ENCODE peak calls at places on chromosome 14, in eight cellular contexts. N is endothelial cell, R is dorsolateral prefrontal cortex, A is choroid plexus epithelial cell, P is RWPE1, U is AG10803, C is adrenal gland, H is mammary epithelial cell. G is an unnamed sample.

GRCh38 chr14:51261151-51261550 is 21.1 kb downstream of the TMX1 start:
- DNase-seq in N (no peak), R (no peak), A (peak; percentile 14), P (no peak), U (no peak), C (no peak), H (no peak), G (no peak)

GRCh38 chr14:94710731-94711130 is 59.2 kb downstream of the GSC start:
- DNase-seq in N (no peak), R (no peak), A (no peak), P (no peak), U (no peak), C (no peak), H (no peak), G (no peak)

GRCh38 chr14:30958555-30959407 is 66.7 kb upstream of the AP4S1 start:
- DNase-seq in N (no peak), R (no peak), A (no peak), P (no peak), U (no peak), C (no peak), H (no peak), G (no peak)

GRCh38 chr14:92040431-92041040 is 677 bp upstream of the TRIP11 start:
- DNase-seq in N (peak; percentile 14), R (peak; percentile 32), A (peak; percentile 39), P (peak; percentile 39), U (peak; percentile 23), C (no peak), H (peak; percentile 54), G (no peak)

GRCh38 chr14:59425322-59425945 is 39.7 kb downstream of the GPR135 start:
- DNase-seq in N (no peak), R (no peak), A (peak; percentile 68), P (no peak), U (peak; percentile 65), C (no peak), H (no peak), G (no peak)

GRCh38 chr14:104795468-104795780 is at the start of gene AKT1:
- DNase-seq in N (no peak), R (no peak), A (no peak), P (no peak), U (no peak), C (no peak), H (no peak), G (no peak)

GRCh38 chr14:51310453-51311074 is 70.5 kb downstream of the TMX1 start:
- DNase-seq in N (no peak), R (peak; percentile 24), A (peak; percentile 24), P (no peak), U (peak; percentile 88), C (no peak), H (no peak), G (no peak)

GRCh38 chr14:64714432-64715025 is 10.3 kb downstream of the PLEKHG3 start:
- DNase-seq in N (no peak), R (no peak), A (no peak), P (no peak), U (no peak), C (no peak), H (no peak), G (no peak)

GRCh38 chr14:80636071-80636470 is 305.5 kb downstream of the CEP128 start:
- DNase-seq in N (no peak), R (no peak), A (peak; percentile 46), P (no peak), U (peak; percentile 18), C (no peak), H (no peak), G (no peak)
- TF ChIP-seq CTCF in N (peak; percentile 65), R (no peak), A (peak; percentile 42), P (no peak), U (peak; percentile 34), C (no peak), H (peak; percentile 33), G (peak; percentile 40)

DNA sequence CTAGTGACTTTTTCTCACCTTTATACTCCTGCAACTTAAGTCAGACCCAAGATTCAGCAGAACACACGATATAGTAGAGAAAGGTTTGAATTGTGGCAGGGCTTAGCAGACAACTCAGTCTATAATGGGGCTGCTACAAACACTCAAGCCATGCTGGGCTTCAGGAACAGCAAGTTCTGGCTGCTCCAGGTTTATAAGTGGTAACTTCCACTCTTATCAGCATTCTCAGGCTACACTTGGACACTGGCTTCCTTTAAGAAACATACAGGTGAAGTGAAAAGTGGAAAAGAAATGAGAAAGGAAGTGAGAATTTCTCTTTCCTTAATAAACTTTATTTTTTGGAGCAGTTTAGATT is 21.7 kb downstream of the PLEKHD1 start:
- DNase-seq in N (no peak), R (no peak), A (no peak), P (no peak), U (no peak), C (no peak), H (no peak), G (no peak)
- TF ChIP-seq CTCF in N (no peak), R (no peak), A (no peak), P (no peak), U (no peak), C (no peak), H (no peak), G (no peak)

GRCh38 chr14:78790262-78790661 is 620.1 kb downstream of the NRXN3 start:
- DNase-seq in N (peak; percentile 16), R (no peak), A (peak; percentile 4), P (no peak), U (no peak), C (no peak), H (no peak), G (no peak)
- TF ChIP-seq CTCF in N (peak; percentile 55), R (no peak), A (peak; percentile 24), P (no peak), U (no peak), C (no peak), H (no peak), G (peak; percentile 45)

GRCh38 chr14:101288436-101289229 is 272.7 kb upstream of the DIO3 start:
- DNase-seq in N (no peak), R (no peak), A (peak; percentile 0), P (no peak), U (peak; percentile 2), C (no peak), H (no peak), G (no peak)
- TF ChIP-seq CTCF in N (no peak), R (no peak), A (no peak), P (no peak), U (no peak), C (no peak), H (no peak), G (no peak)

GRCh38 chr14:106564058-106564643 is 1037.8 kb downstream of the TMEM121 start:
- DNase-seq in N (no peak), R (no peak), A (no peak), P (peak; percentile 16), U (no peak), C (no peak), H (no peak), G (no peak)
- TF ChIP-seq CTCF in N (no peak), R (no peak), A (peak; percentile 14), P (peak; percentile 47), U (no peak), C (peak; percentile 11), H (peak; percentile 46), G (no peak)

GRCh38 chr14:73746540-73747385 is 32.6 kb upstream of the PNMA1 start:
- DNase-seq in N (no peak), R (no peak), A (no peak), P (no peak), U (no peak), C (no peak), H (no peak), G (no peak)
- TF ChIP-seq CTCF in N (no peak), R (no peak), A (peak; percentile 66), P (no peak), U (peak; percentile 42), C (no peak), H (peak; percentile 22), G (no peak)

GRCh38 chr14:26276757-26277156 is 321.1 kb downstream of the NOVA1 start:
- DNase-seq in N (peak; percentile 45), R (no peak), A (peak; percentile 30), P (no peak), U (no peak), C (no peak), H (no peak), G (no peak)
- TF ChIP-seq CTCF in N (peak; percentile 56), R (peak; percentile 53), A (peak; percentile 68), P (no peak), U (no peak), C (no peak), H (no peak), G (peak; percentile 61)